ENCODE peak calls at places on chromosomes 3 and 15, in five cellular contexts. U, M, G, Z and D are unnamed samples.
A peak's percentile ranks its signal among the peaks of the same experiment; 100 is the strongest.

GRCh38 chr15:32994810-32995424 is 199.6 kb downstream of the FMN1 start:
- DNase-seq in M (no peak), U (no peak), G (no peak), Z (peak; percentile 44), D (no peak)

GRCh38 chr15:39685999-39686613 is 96.5 kb downstream of the FSIP1 start:
- DNase-seq in U (no peak), Z (peak; percentile 60), G (no peak), M (peak; percentile 21), D (peak; percentile 8)

GRCh38 chr3:136954246-136954645 is 3.5 kb upstream of the IL20RB start:
- DNase-seq in G (no peak), M (no peak), Z (no peak), U (no peak), D (no peak)

GRCh38 chr3:32685604-32686185 is 707 bp downstream of the CNOT10 start:
- DNase-seq in G (no peak), Z (no peak), U (no peak), M (no peak), D (no peak)

GRCh38 chr15:62142736-62143135 is 22.3 kb downstream of the C2CD4B start:
- DNase-seq in M (no peak), U (no peak), Z (no peak), G (no peak), D (no peak)

GRCh38 chr3:53083496-53083895 is 37.6 kb upstream of the SFMBT1 start:
- DNase-seq in M (peak; percentile 61), G (no peak), U (peak; percentile 69), Z (no peak), D (no peak)

GRCh38 chr3:107927361-107928083 is 163.3 kb downstream of the CD47 start:
- DNase-seq in U (peak; percentile 85), M (peak; percentile 59), Z (peak; percentile 6), G (peak; percentile 91), D (peak; percentile 55)

GRCh38 chr3:39254806-39255449 is 24.9 kb downstream of the CX3CR1 start:
- DNase-seq in G (no peak), U (no peak), Z (peak; percentile 24), M (no peak), D (no peak)

GRCh38 chr3:116848402-116848801 is 138.8 kb downstream of the TUSC7 start:
- DNase-seq in G (no peak), U (no peak), Z (no peak), M (no peak), D (no peak)

GRCh38 chr3:182325213-182325941 is 467.9 kb upstream of the ATP11B start:
- DNase-seq in Z (peak; percentile 92), U (no peak), G (no peak), M (no peak), D (no peak)

GRCh38 chr15:80780416-80781221 is 1.4 kb downstream of the CEMIP start:
- DNase-seq in M (peak; percentile 31), Z (no peak), U (peak; percentile 58), G (no peak), D (no peak)

GRCh38 chr3:111666041-111666735 is 71.0 kb upstream of the ZBED2 start:
- DNase-seq in Z (no peak), U (no peak), M (no peak), G (no peak), D (no peak)

GRCh38 chr15:69855601-69856000 is 242.1 kb downstream of the TLE3 start:
- DNase-seq in Z (no peak), U (no peak), M (no peak), G (peak; percentile 19), D (no peak)

GRCh38 chr15:73599934-73600333 is 33.3 kb downstream of the NPTN start:
- DNase-seq in M (no peak), U (no peak), Z (no peak), G (no peak), D (no peak)

GRCh38 chr3:196322-197153 is at the start of gene CHL1:
- DNase-seq in U (peak; percentile 51), G (peak; percentile 72), M (no peak), Z (no peak), D (no peak)

GRCh38 chr3:181728470-181728869 is 16.7 kb downstream of the SOX2 start:
- DNase-seq in G (no peak), M (no peak), Z (no peak), U (no peak), D (no peak)

GRCh38 chr15:40287968-40288367 is 5.1 kb upstream of the ANKRD63 start:
- DNase-seq in Z (no peak), M (no peak), G (no peak), U (no peak), D (no peak)

GRCh38 chr3:150743508-150743907 is 19.5 kb downstream of the SIAH2 start:
- DNase-seq in U (no peak), G (no peak), M (no peak), Z (no peak), D (no peak)

GRCh38 chr3:104005815-104006214 is 1360.9 kb upstream of the ALCAM start:
- DNase-seq in Z (no peak), U (no peak), G (no peak), M (no peak), D (no peak)

GRCh38 chr3:52098108-52098507 is 41.7 kb upstream of the DUSP7 start:
- DNase-seq in Z (no peak), G (peak; percentile 4), M (no peak), U (peak; percentile 31), D (no peak)

GRCh38 chr3:170909129-170909903 is 879 bp upstream of the EIF5A2 start:
- DNase-seq in G (no peak), Z (no peak), U (no peak), M (peak; percentile 7), D (no peak)

GRCh38 chr15:45399381-45400212 is 21.3 kb upstream of the GATM start:
- DNase-seq in G (no peak), U (no peak), Z (peak; percentile 76), M (no peak), D (no peak)

GRCh38 chr3:87503901-87504498 is 227.6 kb upstream of the POU1F1 start:
- DNase-seq in Z (peak; percentile 56), M (no peak), G (no peak), U (no peak), D (no peak)

GRCh38 chr15:79593119-79593869 is 161.2 kb downstream of the MINAR1 start:
- DNase-seq in G (no peak), M (no peak), U (no peak), Z (peak; percentile 4), D (no peak)
- TF ChIP-seq CTCF in G (no peak), M (no peak), U (no peak), Z (peak; percentile 37), D (no peak)

GRCh38 chr3:62493116-62493801 is 119.9 kb upstream of the FEZF2 start:
- DNase-seq in Z (peak; percentile 62), M (no peak), U (no peak), G (no peak), D (no peak)
- H3K27ac ChIP-seq in Z (no peak overlapping the region), M (no peak overlapping the region), U (no peak overlapping the region), G (no peak overlapping the region), D (no peak overlapping the region)

GRCh38 chr3:31210068-31210650 is 315.7 kb upstream of the GADL1 start:
- DNase-seq in U (no peak), Z (peak; percentile 29), G (no peak), M (no peak), D (no peak)

GRCh38 chr3:31198890-31199289 is 304.4 kb upstream of the GADL1 start:
- DNase-seq in M (no peak), Z (no peak), U (no peak), G (no peak), D (no peak)

GRCh38 chr3:31204026-31204795 is 309.8 kb upstream of the GADL1 start:
- DNase-seq in G (no peak), U (no peak), M (no peak), Z (no peak), D (no peak)
- H3K9me3 ChIP-seq in G (peaks cover 8% of the 10 kb centered on the region), U (no peaks in the 10 kb centered on the region), M (no peaks in the 10 kb centered on the region), Z (peaks cover 45% of the 10 kb centered on the region), D (no peaks in the 10 kb centered on the region)

GRCh38 chr3:194340757-194341400 is 10.2 kb downstream of the CPN2 start:
- DNase-seq in Z (no peak), M (no peak), G (no peak), U (no peak), D (no peak)

GRCh38 chr3:194336601-194337355 is 14.3 kb downstream of the CPN2 start:
- DNase-seq in G (no peak), M (no peak), U (no peak), Z (no peak), D (no peak)

GRCh38 chr3:194337965-194338753 is 13.0 kb downstream of the CPN2 start:
- DNase-seq in M (no peak), Z (no peak), G (no peak), U (no peak), D (no peak)

GRCh38 chr3:194339836-194340235 is 11.3 kb downstream of the CPN2 start:
- DNase-seq in Z (no peak), G (no peak), M (no peak), U (no peak), D (no peak)

DNA sequence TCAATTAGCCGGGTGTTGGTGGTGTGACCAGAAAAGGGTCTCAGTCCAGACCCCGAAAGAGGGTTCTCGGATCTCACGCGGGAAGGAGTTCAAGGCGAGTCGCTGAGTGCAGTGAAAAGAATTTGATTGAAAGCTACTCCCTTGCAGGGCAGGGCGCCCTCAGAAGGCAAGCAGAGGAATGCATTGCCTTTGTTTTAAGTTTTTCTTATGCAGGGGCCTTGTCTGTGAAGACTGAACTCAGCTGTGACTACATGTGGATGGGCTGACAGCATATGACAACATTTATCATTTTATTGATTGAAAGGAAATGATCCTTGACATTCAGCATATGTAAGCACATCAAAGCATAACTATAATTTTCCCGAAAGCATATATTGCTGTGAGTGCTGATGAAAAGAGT is 11.8 kb downstream of the CPN2 start:
- DNase-seq in U (no peak), M (no peak), Z (no peak), G (no peak), D (no peak)
- TF ChIP-seq CTCF in U (no peak), M (no peak), Z (peak; percentile 41), G (no peak), D (no peak)

GRCh38 chr15:25900426-25900825 is 37.3 kb upstream of the ATP10A start:
- DNase-seq in U (no peak), Z (no peak), G (no peak), M (no peak), D (no peak)
- H3K27ac ChIP-seq in U (peak overlapping the region; percentile 21), Z (no peak overlapping the region), G (no peak overlapping the region), M (no peak overlapping the region), D (no peak overlapping the region)

DNA sequence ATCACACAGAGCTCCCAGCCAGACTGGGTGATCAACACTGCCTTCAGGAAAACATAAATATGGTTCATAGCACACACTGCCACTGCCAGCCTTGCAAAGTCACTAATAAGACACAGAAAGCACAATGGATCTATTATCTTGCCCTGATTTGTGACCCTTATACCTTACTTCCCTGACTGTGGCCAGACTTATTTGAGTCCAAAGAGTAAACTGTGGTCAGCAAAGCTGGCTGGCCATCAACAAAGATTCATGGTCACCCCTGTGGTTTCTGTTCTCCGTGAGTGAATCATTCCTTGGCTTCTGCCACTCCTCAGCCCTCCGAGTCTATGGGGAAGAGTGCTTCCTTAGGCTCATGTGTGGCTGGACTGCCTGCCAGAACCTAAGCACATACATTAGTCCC is 437.7 kb downstream of the RAP2B start:
- DNase-seq in Z (no peak), U (no peak), G (no peak), M (no peak), D (no peak)
- H3K9me3 ChIP-seq in Z (no peaks in the 10 kb centered on the region), U (no peaks in the 10 kb centered on the region), G (no peaks in the 10 kb centered on the region), M (no peaks in the 10 kb centered on the region), D (no peaks in the 10 kb centered on the region)